ENCODE peak calls at places on chromosome X, in nine cellular contexts. X is upper lobe of right lung, S is astrocyte of the spinal cord, C is AG09309, P is lung, W is AG10803, T is breast epithelium, N is GM12865, J is uterus. Y is an unnamed sample.

GRCh38 chrX:153971124-153971631 is 440 bp downstream of the HCFC1 start:
- DNase-seq in X (peak), S (peak), C (peak), P (peak), W (peak), T (peak), N (peak), J (peak), Y (peak)

GRCh38 chrX:2313864-2314646 is 186.7 kb downstream of the DHRSX start:
- DNase-seq in X (no peak), S (no peak), C (no peak), P (no peak), W (no peak), T (no peak), N (no peak), J (no peak), Y (no peak)

GRCh38 chrX:11351375-11352295 is 58.4 kb downstream of the AMELX start:
- DNase-seq in X (no peak), S (peak), C (peak), P (no peak), W (peak), T (no peak), N (no peak), J (peak), Y (peak)

GRCh38 chrX:117936162-117936561 is 180.4 kb downstream of the KLHL13 start:
- DNase-seq in X (no peak), S (no peak), C (no peak), P (no peak), W (no peak), T (no peak), N (no peak), J (no peak), Y (no peak)

GRCh38 chrX:71111851-71112468 is 583 bp upstream of the IL2RG start:
- DNase-seq in X (no peak), S (no peak), C (no peak), P (no peak), W (no peak), T (no peak), N (peak), J (no peak), Y (no peak)

GRCh38 chrX:55120767-55121358 is 32.0 kb downstream of the PAGE2 start:
- DNase-seq in X (no peak), S (no peak), C (no peak), P (no peak), W (no peak), T (no peak), N (no peak), J (no peak), Y (peak)

GRCh38 chrX:154417157-154417556 is 5.8 kb downstream of the TAFAZZIN start:
- DNase-seq in X (no peak), S (no peak), C (no peak), P (no peak), W (no peak), T (no peak), N (no peak), J (no peak), Y (no peak)

GRCh38 chrX:150199803-150200202 is 163.3 kb upstream of the MAMLD1 start:
- DNase-seq in X (no peak), S (no peak), C (no peak), P (no peak), W (no peak), T (no peak), N (no peak), J (no peak), Y (no peak)

GRCh38 chrX:45806410-45807121 is 605.9 kb upstream of the DIPK2B start:
- DNase-seq in X (no peak), S (peak), C (peak), P (no peak), W (peak), T (no peak), N (peak), J (no peak), Y (peak)

GRCh38 chrX:66163849-66164401 is at the start of gene HEPH:
- DNase-seq in X (no peak), S (peak), C (peak), P (no peak), W (peak), T (no peak), N (peak), J (peak), Y (peak)

GRCh38 chrX:67544871-67545771 is 1.3 kb downstream of the AR start:
- DNase-seq in X (peak), S (peak), C (no peak), P (no peak), W (no peak), T (no peak), N (no peak), J (peak), Y (peak)

GRCh38 chrX:153946910-153947769 is 2.7 kb upstream of the RENBP start:
- DNase-seq in X (peak), S (peak), C (peak), P (peak), W (peak), T (no peak), N (peak), J (peak), Y (peak)

GRCh38 chrX:10496345-10496965 is 123.9 kb downstream of the MID1 start:
- DNase-seq in X (no peak), S (peak), C (peak), P (no peak), W (peak), T (no peak), N (no peak), J (no peak), Y (peak)

GRCh38 chrX:118727686-118728339 is 407 bp downstream of the IL13RA1 start:
- DNase-seq in X (peak), S (peak), C (no peak), P (peak), W (peak), T (no peak), N (no peak), J (peak), Y (peak)

GRCh38 chrX:23952984-23953907 is 45.4 kb downstream of the CXorf58 start:
- DNase-seq in X (no peak), S (no peak), C (no peak), P (no peak), W (no peak), T (no peak), N (peak), J (no peak), Y (no peak)

GRCh38 chrX:102659790-102660757 is 8.8 kb downstream of the GPRASP1 start:
- DNase-seq in X (peak), S (peak), C (no peak), P (peak), W (peak), T (peak), N (peak), J (peak), Y (peak)

GRCh38 chrX:111822191-111822590 is 53.8 kb upstream of the TRPC5OS start:
- DNase-seq in X (no peak), S (no peak), C (no peak), P (no peak), W (no peak), T (no peak), N (no peak), J (no peak), Y (no peak)

GRCh38 chrX:111823703-111824102 is 52.3 kb upstream of the TRPC5OS start:
- DNase-seq in X (no peak), S (no peak), C (no peak), P (no peak), W (no peak), T (no peak), N (no peak), J (no peak), Y (no peak)

GRCh38 chrX:111823068-111823467 is 52.9 kb upstream of the TRPC5OS start:
- DNase-seq in X (no peak), S (no peak), C (no peak), P (no peak), W (peak), T (no peak), N (peak), J (no peak), Y (no peak)
- TF ChIP-seq CTCF in X (no peak), S (peak), C (peak), P (no peak), W (peak), T (no peak), N (peak), J (no peak), Y (no peak)

DNA sequence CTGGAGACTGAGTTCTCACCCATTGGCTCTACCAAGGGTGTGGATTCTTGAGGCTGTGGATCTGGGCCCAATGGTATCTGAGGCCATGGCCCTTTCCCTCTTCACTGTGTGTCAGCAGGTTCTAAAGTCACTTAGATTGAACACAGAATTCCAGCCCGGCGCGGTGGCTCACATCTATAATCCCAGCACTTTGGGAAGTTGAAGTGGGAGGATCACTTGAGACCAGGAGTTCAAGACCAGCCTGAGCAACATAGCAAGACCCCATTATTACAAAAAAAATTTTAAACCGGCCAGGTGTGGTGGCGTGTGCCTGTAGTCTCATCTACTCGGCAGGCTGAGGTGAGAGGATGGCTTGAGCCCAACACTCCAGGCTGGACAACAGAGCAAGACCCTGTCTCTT is 18.0 kb upstream of the XPNPEP2 start:
- DNase-seq in X (no peak), S (no peak), C (no peak), P (no peak), W (no peak), T (no peak), N (no peak), J (no peak), Y (no peak)
- H3K4me3 ChIP-seq in X (no peak), S (no peak), C (no peak), P (no peak), W (no peak), T (no peak), N (no peak), J (no peak), Y (no peak)

GRCh38 chrX:49192722-49193328 is 6.7 kb upstream of the PRICKLE3 start:
- DNase-seq in X (no peak), S (peak), C (no peak), P (no peak), W (no peak), T (no peak), N (peak), J (no peak), Y (peak)
- TF ChIP-seq CTCF in X (peak), S (peak), C (peak), P (peak), W (peak), T (peak), N (peak), J (peak), Y (peak)

DNA sequence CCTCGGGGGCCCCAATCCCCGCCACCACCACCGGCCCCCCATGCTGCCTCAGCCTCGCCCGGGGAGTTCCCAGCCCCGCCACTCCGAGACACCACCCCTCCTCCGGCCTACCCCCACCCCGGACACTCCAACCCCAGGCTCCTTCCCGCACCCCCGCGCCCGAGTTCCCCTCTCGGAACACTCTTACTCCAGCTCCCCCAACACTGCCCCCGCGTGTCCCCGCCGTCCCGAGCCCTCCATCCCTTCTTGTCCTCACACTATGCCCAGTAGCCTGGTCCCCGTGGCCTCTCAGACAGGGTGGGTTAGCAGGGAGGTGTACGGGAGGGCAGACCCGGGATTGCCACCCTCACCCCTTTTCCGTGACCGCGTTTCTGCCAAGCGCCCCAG is 276.1 kb downstream of the BCOR start:
- DNase-seq in X (no peak), S (no peak), C (no peak), P (no peak), W (no peak), T (no peak), N (no peak), J (no peak), Y (no peak)
- H3K4me3 ChIP-seq in X (peak), S (peak), C (peak), P (no peak), W (no peak), T (peak), N (no peak), J (peak), Y (no peak)

DNA sequence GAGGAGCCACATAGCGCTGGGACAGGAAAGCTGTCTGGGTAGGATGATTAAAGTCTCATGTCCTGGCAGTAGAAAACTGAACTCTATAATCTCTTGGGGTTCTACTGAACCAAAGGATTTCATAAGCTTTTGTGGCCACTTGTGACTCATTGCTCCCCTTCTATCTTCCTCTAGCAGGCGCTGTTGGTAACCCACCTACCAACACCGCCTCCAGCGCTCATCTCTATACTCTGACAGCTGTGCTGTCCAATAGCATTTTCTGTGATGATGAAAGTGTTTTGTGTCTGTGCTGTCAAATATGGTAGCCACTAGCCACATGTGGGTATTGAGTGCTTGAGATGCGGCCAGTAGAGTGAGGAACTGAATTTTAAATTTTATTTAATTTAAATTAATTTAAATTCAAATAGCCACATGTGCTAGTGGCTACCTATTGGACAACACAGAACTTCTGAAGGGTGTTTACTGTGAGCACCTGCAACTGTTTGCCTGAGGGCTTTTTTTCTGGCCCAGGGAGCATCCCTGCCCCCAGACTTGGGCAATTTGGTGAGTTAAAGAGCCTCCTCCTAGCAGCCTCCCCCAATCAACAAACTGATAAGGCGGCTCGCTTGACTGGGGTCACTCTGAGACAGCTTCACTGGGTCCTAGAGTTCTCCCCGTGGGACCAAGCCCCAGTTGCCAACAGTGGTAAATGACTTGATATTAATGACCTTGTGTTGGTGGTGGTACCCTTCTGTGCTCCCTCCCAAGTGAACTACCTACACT is 169.2 kb upstream of the ATP6AP2 start:
- DNase-seq in X (no peak), S (no peak), C (no peak), P (no peak), W (no peak), T (no peak), N (peak), J (no peak), Y (no peak)
- TF ChIP-seq CTCF in X (no peak), S (peak), C (no peak), P (no peak), W (peak), T (no peak), N (peak), J (no peak), Y (no peak)

GRCh38 chrX:105219454-105220401 is 766 bp downstream of the TEX13A start:
- DNase-seq in X (no peak), S (no peak), C (no peak), P (no peak), W (no peak), T (no peak), N (no peak), J (no peak), Y (no peak)

GRCh38 chrX:105226499-105226898 is 6.0 kb upstream of the TEX13A start:
- DNase-seq in X (no peak), S (no peak), C (no peak), P (no peak), W (no peak), T (no peak), N (no peak), J (no peak), Y (no peak)

GRCh38 chrX:105220636-105221035 is at the start of gene TEX13A:
- DNase-seq in X (no peak), S (no peak), C (no peak), P (no peak), W (no peak), T (no peak), N (no peak), J (no peak), Y (no peak)

DNA sequence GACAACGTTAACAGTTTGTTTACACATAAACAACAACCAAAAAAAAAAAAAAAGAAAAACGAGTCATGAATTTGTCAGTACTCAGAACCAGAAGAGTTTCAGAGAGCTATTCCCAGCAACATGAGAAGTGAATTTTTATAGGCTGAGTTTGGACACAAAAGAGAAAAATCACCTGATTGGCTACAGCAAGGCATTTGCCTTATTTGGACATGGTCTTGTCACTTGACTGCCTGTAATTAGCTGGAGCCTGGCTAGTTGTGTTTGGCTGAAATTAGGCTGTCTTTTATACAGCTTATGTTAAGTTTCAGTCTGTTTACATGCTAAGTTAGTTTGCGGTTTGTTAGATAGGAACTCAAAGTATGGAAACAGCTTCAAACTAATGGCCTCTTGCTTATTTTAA is 880 bp upstream of the TEX13A start:
- DNase-seq in X (no peak), S (no peak), C (no peak), P (no peak), W (no peak), T (no peak), N (no peak), J (no peak), Y (no peak)
- H3K4me3 ChIP-seq in X (no peak), S (no peak), C (no peak), P (no peak), W (no peak), T (no peak), N (no peak), J (no peak), Y (no peak)

GRCh38 chrX:38192007-38192625 is 28.6 kb downstream of the SRPX start:
- DNase-seq in X (no peak), S (no peak), C (no peak), P (no peak), W (peak), T (no peak), N (peak), J (no peak), Y (no peak)
- TF ChIP-seq CTCF in X (peak), S (peak), C (peak), P (no peak), W (peak), T (peak), N (peak), J (no peak), Y (peak)

GRCh38 chrX:19772306-19772705 is 115.1 kb downstream of the SH3KBP1 start:
- DNase-seq in X (no peak), S (peak), C (no peak), P (no peak), W (peak), T (no peak), N (no peak), J (no peak), Y (peak)
- H3K4me3 ChIP-seq in X (no peak), S (no peak), C (no peak), P (no peak), W (no peak), T (no peak), N (peak), J (no peak), Y (no peak)